ENCODE peak calls at places on chromosome 5, in ten cellular contexts. R is left ventricle myocardium inferior; U is omental fat pad; I is dermis blood vessel endothelial cell; V is activated CD8-positive, alpha-beta memory T cell treated with anti-CD3 and anti-CD28 coated beads, Interleukin-2, amount 50 U/mL, for 48 hours; Z is testis; T is ureter; X is smooth muscle cell of the brain vasculature; A is tibial nerve; L is A549. E is an unnamed sample.

GRCh38 chr5:10145922-10146321 is 103.8 kb downstream of the ATPSCKMT start:
- DNase-seq in R (no peak), U (no peak), I (peak; percentile 22), V (no peak), Z (no peak), T (no peak), X (peak; percentile 2), A (no peak), L (peak; percentile 66), E (peak; percentile 20)

GRCh38 chr5:125411163-125412050 is 665.0 kb upstream of the ZNF608 start:
- DNase-seq in R (no peak), U (no peak), I (peak; percentile 85), V (no peak), Z (peak; percentile 59), T (no peak), X (no peak), A (no peak), L (no peak), E (no peak)

GRCh38 chr5:60334281-60334713 is 365.7 kb downstream of the DEPDC1B start:
- DNase-seq in R (no peak), U (no peak), I (no peak), V (no peak), Z (no peak), T (no peak), X (peak; percentile 28), A (no peak), L (peak; percentile 29), E (peak; percentile 18)

GRCh38 chr5:39547548-39548154 is 122.9 kb upstream of the DAB2 start:
- DNase-seq in R (no peak), U (no peak), I (peak; percentile 85), V (no peak), Z (peak; percentile 57), T (peak; percentile 48), X (peak; percentile 49), A (peak; percentile 88), L (peak; percentile 56), E (peak; percentile 41)

GRCh38 chr5:64637144-64637543 is 53.2 kb upstream of the SHISAL2B start:
- DNase-seq in R (no peak), U (no peak), I (no peak), V (peak; percentile 52), Z (no peak), T (no peak), X (no peak), A (no peak), L (no peak), E (no peak)

GRCh38 chr5:96332535-96333396 is 100.3 kb downstream of the PCSK1 start:
- DNase-seq in R (no peak), U (no peak), I (no peak), V (no peak), Z (peak; percentile 48), T (no peak), X (no peak), A (no peak), L (no peak), E (no peak)

GRCh38 chr5:74361406-74362358 is 278.8 kb downstream of the ENC1 start:
- DNase-seq in R (no peak), U (no peak), I (peak; percentile 37), V (no peak), Z (no peak), T (no peak), X (no peak), A (no peak), L (no peak), E (peak; percentile 97)

GRCh38 chr5:74441616-74442015 is 198.9 kb downstream of the ENC1 start:
- DNase-seq in R (no peak), U (no peak), I (no peak), V (no peak), Z (no peak), T (no peak), X (no peak), A (no peak), L (no peak), E (no peak)

GRCh38 chr5:192970-193831 is 1.9 kb downstream of the LRRC14B start:
- DNase-seq in R (no peak), U (no peak), I (no peak), V (no peak), Z (no peak), T (no peak), X (no peak), A (no peak), L (no peak), E (no peak)

GRCh38 chr5:93078082-93079038 is 502.7 kb downstream of the NR2F1-AS1 start:
- DNase-seq in R (peak; percentile 48), U (no peak), I (peak; percentile 98), V (no peak), Z (peak; percentile 80), T (peak; percentile 52), X (peak; percentile 40), A (no peak), L (peak; percentile 93), E (peak; percentile 98)

GRCh38 chr5:158765407-158765806 is 334.3 kb downstream of the EBF1 start:
- DNase-seq in R (no peak), U (no peak), I (no peak), V (no peak), Z (no peak), T (no peak), X (no peak), A (no peak), L (no peak), E (no peak)

GRCh38 chr5:15450949-15451348 is 49.0 kb upstream of the FBXL7 start:
- DNase-seq in R (no peak), U (no peak), I (no peak), V (no peak), Z (no peak), T (no peak), X (no peak), A (no peak), L (no peak), E (no peak)

GRCh38 chr5:132389453-132390286 is 20.2 kb downstream of the SLC22A5 start:
- DNase-seq in R (no peak), U (peak; percentile 54), I (peak; percentile 91), V (no peak), Z (no peak), T (peak; percentile 66), X (peak; percentile 98), A (no peak), L (peak; percentile 93), E (no peak)

GRCh38 chr5:1655496-1656270 is 131.9 kb upstream of the LPCAT1 start:
- DNase-seq in R (peak; percentile 3), U (no peak), I (no peak), V (peak; percentile 51), Z (no peak), T (no peak), X (no peak), A (no peak), L (no peak), E (no peak)

GRCh38 chr5:78887384-78888118 is 97.6 kb downstream of the ARSB start:
- DNase-seq in R (no peak), U (no peak), I (no peak), V (no peak), Z (no peak), T (no peak), X (no peak), A (no peak), L (no peak), E (no peak)

GRCh38 chr5:172918421-172919371 is 40.5 kb upstream of the RPL26L1 start:
- DNase-seq in R (no peak), U (no peak), I (no peak), V (peak; percentile 56), Z (no peak), T (no peak), X (no peak), A (no peak), L (no peak), E (no peak)

GRCh38 chr5:168946363-168946762 is 354.6 kb downstream of the SLIT3 start:
- DNase-seq in R (no peak), U (no peak), I (no peak), V (no peak), Z (no peak), T (no peak), X (no peak), A (no peak), L (no peak), E (no peak)

GRCh38 chr5:157166494-157167218 is 592 bp upstream of the GARIN3 start:
- DNase-seq in R (no peak), U (no peak), I (no peak), V (peak; percentile 58), Z (no peak), T (no peak), X (no peak), A (no peak), L (no peak), E (no peak)

GRCh38 chr5:160385496-160385895 is 14.4 kb downstream of the FAM200C start:
- DNase-seq in R (no peak), U (no peak), I (no peak), V (no peak), Z (no peak), T (no peak), X (no peak), A (no peak), L (no peak), E (no peak)

GRCh38 chr5:137622850-137623249 is 113.0 kb downstream of the KLHL3 start:
- DNase-seq in R (peak; percentile 80), U (no peak), I (no peak), V (no peak), Z (peak; percentile 94), T (peak; percentile 55), X (no peak), A (peak; percentile 56), L (peak; percentile 11), E (peak; percentile 64)

E was measured in HepG2.